ENCODE peak calls at places on chromosomes 4 and X, in six cellular contexts. One of them, this sample, is unnamed.

GRCh38 chr4:114677346-114677979 is 78.9 kb downstream of the UGT8 start:
- DNase-seq in dorsolateral prefrontal cortex: no peak
- DNase-seq in fibroblast of the aortic adventitia: no peak
- DNase-seq in endothelial cell: no peak
- DNase-seq in WTC11: no peak
- DNase-seq in nephron progenitor cell: no peak
- DNase-seq in this sample: no peak

GRCh38 chr4:101421393-101421792 is 74.1 kb upstream of the PPP3CA start:
- DNase-seq in WTC11: no peak
- DNase-seq in endothelial cell: no peak
- DNase-seq in fibroblast of the aortic adventitia: no peak
- DNase-seq in dorsolateral prefrontal cortex: no peak
- DNase-seq in nephron progenitor cell: no peak
- DNase-seq in this sample: no peak

GRCh38 chr4:170214731-170215130 is 125.0 kb upstream of the AADAT start:
- DNase-seq in nephron progenitor cell: no peak
- DNase-seq in fibroblast of the aortic adventitia: no peak
- DNase-seq in dorsolateral prefrontal cortex: no peak
- DNase-seq in WTC11: no peak
- DNase-seq in endothelial cell: no peak
- DNase-seq in this sample: no peak

GRCh38 chrX:9770319-9770718 is 4.7 kb upstream of the GPR143 start:
- DNase-seq in endothelial cell: no peak
- DNase-seq in fibroblast of the aortic adventitia: no peak
- DNase-seq in WTC11: no peak
- DNase-seq in nephron progenitor cell: no peak
- DNase-seq in dorsolateral prefrontal cortex: no peak
- DNase-seq in this sample: no peak

GRCh38 chr4:17265139-17265538 is 246.8 kb downstream of the QDPR start:
- DNase-seq in fibroblast of the aortic adventitia: peak; percentile 55
- DNase-seq in nephron progenitor cell: no peak
- DNase-seq in endothelial cell: no peak
- DNase-seq in dorsolateral prefrontal cortex: no peak
- DNase-seq in WTC11: no peak
- DNase-seq in this sample: no peak

GRCh38 chr4:36385951-36386561 is 104.6 kb downstream of the DTHD1 start:
- DNase-seq in dorsolateral prefrontal cortex: no peak
- DNase-seq in WTC11: no peak
- DNase-seq in fibroblast of the aortic adventitia: no peak
- DNase-seq in nephron progenitor cell: no peak
- DNase-seq in endothelial cell: peak; percentile 4
- DNase-seq in this sample: no peak

GRCh38 chr4:41257257-41257900 is 651 bp downstream of the UCHL1 start:
- DNase-seq in dorsolateral prefrontal cortex: peak; percentile 67
- DNase-seq in nephron progenitor cell: peak; percentile 66
- DNase-seq in WTC11: peak; percentile 55
- DNase-seq in fibroblast of the aortic adventitia: peak; percentile 38
- DNase-seq in endothelial cell: peak; percentile 52
- DNase-seq in this sample: peak; percentile 40

GRCh38 chr4:153246446-153247115 is 42.3 kb downstream of the TRIM2 start:
- DNase-seq in WTC11: no peak
- DNase-seq in endothelial cell: no peak
- DNase-seq in dorsolateral prefrontal cortex: no peak
- DNase-seq in nephron progenitor cell: no peak
- DNase-seq in fibroblast of the aortic adventitia: no peak
- DNase-seq in this sample: no peak

GRCh38 chrX:132958086-132958703 is at the start of gene HS6ST2:
- DNase-seq in fibroblast of the aortic adventitia: no peak
- DNase-seq in nephron progenitor cell: peak; percentile 71
- DNase-seq in WTC11: peak; percentile 41
- DNase-seq in endothelial cell: peak; percentile 35
- DNase-seq in dorsolateral prefrontal cortex: no peak
- DNase-seq in this sample: no peak
- TF ChIP-seq CTCF in fibroblast of the aortic adventitia: no peak
- TF ChIP-seq CTCF in nephron progenitor cell: no peak
- TF ChIP-seq CTCF in WTC11: no peak
- TF ChIP-seq CTCF in endothelial cell: no peak
- TF ChIP-seq CTCF in dorsolateral prefrontal cortex: no peak
- TF ChIP-seq CTCF in this sample: no peak

DNA sequence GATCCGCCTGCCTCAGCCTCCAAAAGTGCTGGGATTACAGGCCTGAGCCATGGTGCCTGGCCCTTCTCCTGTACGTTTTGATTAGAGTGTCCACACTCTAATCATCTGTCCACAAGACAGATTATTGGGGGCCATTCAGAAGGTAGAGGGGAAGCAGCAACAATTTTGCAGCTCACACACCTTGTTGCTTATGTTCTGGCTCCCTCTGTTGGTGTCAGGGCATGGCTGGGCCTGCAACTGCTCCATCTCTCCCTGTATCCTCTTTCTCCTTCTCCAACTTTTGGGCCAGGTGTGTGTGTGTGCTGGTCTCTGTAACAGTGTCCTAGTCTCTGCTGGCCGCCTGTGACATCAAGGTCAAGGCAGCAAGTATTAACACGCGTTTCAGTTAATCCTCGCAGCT is 125.5 kb upstream of the MBNL3 start:
- DNase-seq in WTC11: peak; percentile 24
- DNase-seq in nephron progenitor cell: peak; percentile 36
- DNase-seq in fibroblast of the aortic adventitia: no peak
- DNase-seq in dorsolateral prefrontal cortex: no peak
- DNase-seq in endothelial cell: no peak
- DNase-seq in this sample: no peak
- TF ChIP-seq CTCF in WTC11: no peak
- TF ChIP-seq CTCF in nephron progenitor cell: peak; percentile 47
- TF ChIP-seq CTCF in fibroblast of the aortic adventitia: peak; percentile 37
- TF ChIP-seq CTCF in dorsolateral prefrontal cortex: no peak
- TF ChIP-seq CTCF in endothelial cell: no peak
- TF ChIP-seq CTCF in this sample: peak; percentile 17

DNA sequence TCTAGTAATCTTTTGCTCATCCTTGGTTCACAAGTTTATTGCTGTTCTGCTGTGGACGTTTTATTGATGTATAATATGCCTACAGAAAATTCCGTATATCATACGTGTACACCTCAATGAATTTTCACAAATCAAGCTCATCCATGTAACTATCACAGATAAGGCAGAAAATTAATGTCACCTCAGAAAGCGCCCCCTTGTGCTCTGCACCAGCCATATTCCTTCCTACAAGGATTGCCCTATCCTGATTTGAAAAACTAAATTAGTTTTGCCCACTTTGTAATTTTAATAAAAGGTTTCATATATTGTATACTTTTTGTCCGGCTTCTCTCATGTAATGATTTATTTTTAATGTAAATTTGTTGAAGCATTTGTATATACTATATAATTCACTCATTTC is 390.8 kb downstream of the ADGRL3 start:
- DNase-seq in fibroblast of the aortic adventitia: no peak
- DNase-seq in nephron progenitor cell: no peak
- DNase-seq in WTC11: no peak
- DNase-seq in endothelial cell: peak; percentile 15
- DNase-seq in dorsolateral prefrontal cortex: no peak
- DNase-seq in this sample: no peak
- TF ChIP-seq CTCF in fibroblast of the aortic adventitia: peak; percentile 10
- TF ChIP-seq CTCF in nephron progenitor cell: no peak
- TF ChIP-seq CTCF in WTC11: peak; percentile 30
- TF ChIP-seq CTCF in endothelial cell: peak; percentile 35
- TF ChIP-seq CTCF in dorsolateral prefrontal cortex: no peak
- TF ChIP-seq CTCF in this sample: no peak

GRCh38 chr4:48931459-48931858 is 24.9 kb upstream of the OCIAD2 start:
- DNase-seq in dorsolateral prefrontal cortex: no peak
- DNase-seq in fibroblast of the aortic adventitia: no peak
- DNase-seq in WTC11: no peak
- DNase-seq in nephron progenitor cell: no peak
- DNase-seq in endothelial cell: no peak
- DNase-seq in this sample: no peak
- TF ChIP-seq CTCF in dorsolateral prefrontal cortex: no peak
- TF ChIP-seq CTCF in fibroblast of the aortic adventitia: peak; percentile 17
- TF ChIP-seq CTCF in WTC11: no peak
- TF ChIP-seq CTCF in nephron progenitor cell: no peak
- TF ChIP-seq CTCF in endothelial cell: no peak
- TF ChIP-seq CTCF in this sample: peak; percentile 17

DNA sequence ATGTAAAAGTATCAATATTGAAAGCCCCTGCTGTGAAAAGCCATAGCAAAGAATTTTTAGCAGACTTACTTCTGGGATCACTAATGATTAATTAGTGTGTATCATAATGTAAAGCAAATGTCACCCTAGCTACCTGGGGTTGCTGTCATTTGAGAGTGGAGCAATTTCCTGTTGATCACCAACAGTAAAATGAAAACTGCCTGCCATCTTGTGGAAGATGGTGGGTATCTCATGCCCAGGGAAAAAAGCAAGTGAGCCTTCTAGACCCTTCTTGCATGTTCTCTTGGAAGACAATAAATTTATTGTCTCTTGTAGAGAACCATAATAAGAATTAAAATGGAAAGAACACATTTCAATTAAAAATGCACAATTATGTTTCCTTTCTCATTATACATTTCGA is 360.2 kb downstream of the ZIC3 start:
- DNase-seq in dorsolateral prefrontal cortex: no peak
- DNase-seq in endothelial cell: peak; percentile 13
- DNase-seq in WTC11: peak; percentile 19
- DNase-seq in nephron progenitor cell: peak; percentile 15
- DNase-seq in fibroblast of the aortic adventitia: no peak
- DNase-seq in this sample: no peak
- TF ChIP-seq CTCF in dorsolateral prefrontal cortex: peak; percentile 51
- TF ChIP-seq CTCF in endothelial cell: peak; percentile 49
- TF ChIP-seq CTCF in WTC11: peak; percentile 27
- TF ChIP-seq CTCF in nephron progenitor cell: peak; percentile 61
- TF ChIP-seq CTCF in fibroblast of the aortic adventitia: no peak
- TF ChIP-seq CTCF in this sample: peak; percentile 2

GRCh38 chrX:136336623-136337022 is 35.9 kb downstream of the ADGRG4 start:
- DNase-seq in nephron progenitor cell: no peak
- DNase-seq in fibroblast of the aortic adventitia: peak; percentile 4
- DNase-seq in dorsolateral prefrontal cortex: no peak
- DNase-seq in endothelial cell: no peak
- DNase-seq in WTC11: no peak
- DNase-seq in this sample: no peak
- TF ChIP-seq CTCF in nephron progenitor cell: peak; percentile 24
- TF ChIP-seq CTCF in fibroblast of the aortic adventitia: peak; percentile 48
- TF ChIP-seq CTCF in dorsolateral prefrontal cortex: peak; percentile 42
- TF ChIP-seq CTCF in endothelial cell: peak; percentile 74
- TF ChIP-seq CTCF in WTC11: peak; percentile 19
- TF ChIP-seq CTCF in this sample: no peak

GRCh38 chr4:112063260-112063659 is 82.0 kb upstream of the FAM241A start:
- DNase-seq in nephron progenitor cell: no peak
- DNase-seq in fibroblast of the aortic adventitia: no peak
- DNase-seq in endothelial cell: no peak
- DNase-seq in WTC11: no peak
- DNase-seq in dorsolateral prefrontal cortex: no peak
- DNase-seq in this sample: no peak

GRCh38 chr4:112058433-112058832 is 86.8 kb upstream of the FAM241A start:
- DNase-seq in fibroblast of the aortic adventitia: peak; percentile 11
- DNase-seq in WTC11: no peak
- DNase-seq in endothelial cell: no peak
- DNase-seq in dorsolateral prefrontal cortex: no peak
- DNase-seq in nephron progenitor cell: no peak
- DNase-seq in this sample: no peak

GRCh38 chr4:112061418-112061817 is 83.8 kb upstream of the FAM241A start:
- DNase-seq in endothelial cell: no peak
- DNase-seq in nephron progenitor cell: no peak
- DNase-seq in WTC11: peak; percentile 22
- DNase-seq in fibroblast of the aortic adventitia: no peak
- DNase-seq in dorsolateral prefrontal cortex: no peak
- DNase-seq in this sample: no peak

GRCh38 chr4:112057479-112057878 is 87.8 kb upstream of the FAM241A start:
- DNase-seq in WTC11: no peak
- DNase-seq in nephron progenitor cell: no peak
- DNase-seq in endothelial cell: no peak
- DNase-seq in dorsolateral prefrontal cortex: no peak
- DNase-seq in fibroblast of the aortic adventitia: no peak
- DNase-seq in this sample: no peak

DNA sequence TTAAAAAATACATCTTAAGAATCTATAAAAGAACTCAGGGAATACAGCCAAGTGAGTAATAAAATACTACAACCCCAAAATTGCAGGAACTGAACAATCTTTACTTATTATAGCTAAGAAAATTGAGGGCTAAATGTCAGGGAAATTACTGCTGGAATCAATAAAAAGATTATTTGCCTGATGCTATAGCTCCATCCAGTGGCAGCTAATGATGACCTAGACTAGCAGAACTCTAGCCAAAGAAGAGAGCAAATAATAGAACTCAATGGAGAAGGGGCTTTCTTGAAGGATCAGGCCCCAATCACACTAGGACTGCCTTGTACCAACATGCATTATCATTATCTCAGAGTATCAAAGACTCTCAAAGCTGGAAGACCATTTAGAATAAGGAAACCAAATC is 85.0 kb upstream of the FAM241A start:
- DNase-seq in endothelial cell: peak; percentile 18
- DNase-seq in dorsolateral prefrontal cortex: no peak
- DNase-seq in WTC11: no peak
- DNase-seq in fibroblast of the aortic adventitia: peak; percentile 36
- DNase-seq in nephron progenitor cell: no peak
- DNase-seq in this sample: no peak
- TF ChIP-seq CTCF in endothelial cell: peak; percentile 29
- TF ChIP-seq CTCF in dorsolateral prefrontal cortex: peak; percentile 30
- TF ChIP-seq CTCF in WTC11: no peak
- TF ChIP-seq CTCF in fibroblast of the aortic adventitia: peak; percentile 62
- TF ChIP-seq CTCF in nephron progenitor cell: peak; percentile 46
- TF ChIP-seq CTCF in this sample: peak; percentile 51

GRCh38 chr4:44725861-44726820 is at the start of gene GNPDA2:
- DNase-seq in WTC11: peak; percentile 78
- DNase-seq in endothelial cell: peak; percentile 85
- DNase-seq in dorsolateral prefrontal cortex: peak; percentile 88
- DNase-seq in fibroblast of the aortic adventitia: peak; percentile 90
- DNase-seq in nephron progenitor cell: peak; percentile 84
- DNase-seq in this sample: peak; percentile 55
- TF ChIP-seq CTCF in WTC11: no peak
- TF ChIP-seq CTCF in endothelial cell: no peak
- TF ChIP-seq CTCF in dorsolateral prefrontal cortex: peak; percentile 44
- TF ChIP-seq CTCF in fibroblast of the aortic adventitia: peak; percentile 27
- TF ChIP-seq CTCF in nephron progenitor cell: no peak
- TF ChIP-seq CTCF in this sample: peak; percentile 36

DNA sequence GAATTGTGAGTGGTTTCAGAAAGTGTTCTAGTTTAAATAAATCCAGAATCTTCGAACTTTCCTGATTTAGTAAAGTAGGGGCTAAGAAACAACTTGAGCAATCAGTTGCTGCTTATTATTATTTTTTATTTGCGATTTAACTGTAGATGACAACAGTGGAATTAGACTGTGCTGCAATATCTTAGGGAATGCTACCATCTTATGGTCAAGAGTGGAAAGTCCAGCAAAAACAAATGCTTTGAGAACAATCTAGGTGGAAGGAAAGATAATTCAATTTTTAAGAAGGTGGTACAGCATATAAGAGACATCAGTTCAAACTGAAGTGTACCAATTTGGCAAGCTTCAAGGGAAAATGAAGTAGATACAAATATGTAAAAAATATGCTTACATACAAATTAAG is 73.3 kb downstream of the CYLC1 start:
- DNase-seq in nephron progenitor cell: no peak
- DNase-seq in endothelial cell: no peak
- DNase-seq in fibroblast of the aortic adventitia: no peak
- DNase-seq in WTC11: no peak
- DNase-seq in dorsolateral prefrontal cortex: no peak
- DNase-seq in this sample: no peak
- TF ChIP-seq CTCF in nephron progenitor cell: no peak
- TF ChIP-seq CTCF in endothelial cell: no peak
- TF ChIP-seq CTCF in fibroblast of the aortic adventitia: no peak
- TF ChIP-seq CTCF in WTC11: no peak
- TF ChIP-seq CTCF in dorsolateral prefrontal cortex: peak; percentile 17
- TF ChIP-seq CTCF in this sample: no peak